ENCODE peak calls at places on chromosomes 7 and 10, in nine cellular contexts. A, W, R, J, M, T, G, D and N are unnamed samples.

GRCh38 chr7:155653773-155654172 is 9.3 kb downstream of the RBM33 start:
- DNase-seq in R (no peak), T (no peak), J (no peak), D (peak), M (no peak), G (no peak), A (no peak), W (no peak), N (peak)

GRCh38 chr10:11742009-11742778 is at the start of gene ECHDC3:
- DNase-seq in A (peak), D (no peak), T (no peak), J (peak), M (no peak), R (peak), W (no peak), G (no peak), N (peak)

GRCh38 chr7:105387621-105388372 is 924 bp downstream of the SRPK2 start:
- DNase-seq in M (no peak), A (peak), D (peak), G (no peak), T (peak), R (peak), W (no peak), J (peak), N (peak)

GRCh38 chr10:30600005-30600404 is 29.5 kb downstream of the LYZL2 start:
- DNase-seq in R (no peak), G (no peak), T (no peak), J (no peak), A (no peak), M (no peak), D (no peak), W (no peak), N (no peak)

GRCh38 chr7:118169146-118169545 is 14.8 kb upstream of the LSM8 start:
- DNase-seq in R (no peak), W (no peak), J (no peak), M (no peak), D (no peak), A (no peak), T (no peak), G (no peak), N (peak)

GRCh38 chr7:37311282-37311868 is 137.3 kb downstream of the ELMO1 start:
- DNase-seq in R (no peak), G (no peak), A (no peak), M (no peak), T (peak), D (no peak), J (peak), W (no peak), N (peak)

GRCh38 chr10:118501637-118502440 is 93.6 kb downstream of the PRLHR start:
- DNase-seq in J (no peak), T (peak), R (no peak), W (no peak), A (no peak), M (peak), G (no peak), D (peak), N (peak)

GRCh38 chr7:27101188-27101905 is 1.1 kb downstream of the HOXA2 start:
- DNase-seq in M (no peak), J (no peak), W (no peak), R (no peak), T (no peak), D (no peak), G (no peak), A (no peak), N (no peak)

GRCh38 chr10:13869295-13869664 is 282.5 kb downstream of the PRPF18 start:
- DNase-seq in R (no peak), T (no peak), W (no peak), M (no peak), A (no peak), J (no peak), G (no peak), D (no peak), N (no peak)

GRCh38 chr10:21953585-21954057 is 49.9 kb downstream of the DNAJC1 start:
- DNase-seq in G (peak), T (no peak), W (no peak), A (no peak), R (no peak), J (no peak), M (no peak), D (no peak), N (peak)

GRCh38 chr10:131725736-131726459 is 174.9 kb upstream of the PPP2R2D start:
- DNase-seq in T (no peak), A (no peak), G (no peak), M (no peak), J (no peak), D (no peak), W (no peak), R (no peak), N (no peak)

GRCh38 chr7:121992046-121992445 is 119.1 kb downstream of the PTPRZ1 start:
- DNase-seq in A (no peak), W (no peak), J (no peak), R (no peak), D (no peak), M (no peak), G (no peak), T (no peak), N (no peak)

GRCh38 chr10:126066491-126066890 is 170.1 kb downstream of the FANK1 start:
- DNase-seq in G (no peak), R (no peak), D (no peak), J (no peak), W (no peak), M (no peak), T (no peak), A (no peak), N (no peak)

GRCh38 chr10:119315128-119316001 is 108.0 kb downstream of the GRK5 start:
- DNase-seq in G (peak), M (peak), R (no peak), J (peak), W (peak), D (peak), A (peak), T (peak), N (peak)

GRCh38 chr10:61993676-61994401 is 92.3 kb downstream of the ARID5B start:
- DNase-seq in W (no peak), A (no peak), R (no peak), G (no peak), M (no peak), T (no peak), J (no peak), D (no peak), N (peak)

GRCh38 chr10:124944982-124945381 is 3.1 kb downstream of the ZRANB1 start:
- DNase-seq in J (no peak), W (no peak), D (no peak), A (no peak), R (no peak), G (no peak), M (no peak), T (no peak), N (peak)

GRCh38 chr10:120799849-120800248 is 51.3 kb upstream of the WDR11 start:
- DNase-seq in G (no peak), M (no peak), A (no peak), J (no peak), D (no peak), R (no peak), W (no peak), T (no peak), N (no peak)

GRCh38 chr7:136117539-136117938 is 140.4 kb upstream of the MTPN start:
- DNase-seq in T (no peak), G (no peak), R (no peak), J (no peak), D (no peak), A (no peak), W (no peak), M (no peak), N (no peak)

GRCh38 chr7:105759670-105760548 is 116.5 kb downstream of the ATXN7L1 start:
- DNase-seq in R (peak), M (peak), T (no peak), A (no peak), D (no peak), W (no peak), G (peak), J (peak), N (peak)

GRCh38 chr7:106464169-106464568 is 179.4 kb upstream of the NAMPT start:
- DNase-seq in J (no peak), R (no peak), T (no peak), M (no peak), G (no peak), A (no peak), W (no peak), D (no peak), N (peak)

GRCh38 chr7:41006591-41006990 is 696.3 kb downstream of the INHBA start:
- DNase-seq in A (no peak), R (no peak), G (peak), J (no peak), D (no peak), T (no peak), W (no peak), M (no peak), N (peak)

GRCh38 chr7:130662426-130662825 is 6.1 kb downstream of the COPG2 start:
- DNase-seq in D (no peak), M (no peak), A (no peak), T (no peak), J (no peak), W (no peak), G (no peak), R (no peak), N (no peak)

GRCh38 chr10:24324651-24325050 is 115.7 kb downstream of the KIAA1217 start:
- DNase-seq in W (no peak), M (no peak), D (no peak), G (no peak), A (no peak), T (no peak), R (no peak), J (no peak), N (no peak)

GRCh38 chr10:92692697-92693533 is 3.2 kb downstream of the HHEX start:
- DNase-seq in G (no peak), D (no peak), M (no peak), T (no peak), A (no peak), R (no peak), J (no peak), W (no peak), N (no peak)

GRCh38 chr7:157193274-157193673 is 54.5 kb downstream of the UBE3C start:
- DNase-seq in D (no peak), W (no peak), G (no peak), T (peak), R (no peak), J (no peak), A (no peak), M (no peak), N (no peak)

GRCh38 chr7:151544183-151544582 is 24.5 kb upstream of the RHEB start:
- DNase-seq in W (no peak), R (no peak), J (no peak), A (no peak), D (no peak), G (no peak), M (no peak), T (no peak), N (no peak)

GRCh38 chr7:108246227-108246837 is 116.2 kb upstream of the LAMB4 start:
- DNase-seq in W (no peak), M (peak), T (peak), A (no peak), D (no peak), R (no peak), G (peak), J (peak), N (peak)

GRCh38 chr10:44974628-44975431 is 3.8 kb downstream of the DEPP1 start:
- DNase-seq in G (peak), A (peak), D (no peak), J (peak), R (peak), M (no peak), W (no peak), T (no peak), N (peak)

GRCh38 chr10:120456626-120457430 is at the start of gene PLPP4:
- DNase-seq in A (peak), R (peak), J (no peak), M (no peak), T (no peak), G (no peak), W (no peak), D (no peak), N (peak)

GRCh38 chr10:129894721-129895120 is 69.4 kb downstream of the EBF3 start:
- DNase-seq in M (no peak), G (no peak), W (no peak), R (no peak), D (no peak), T (no peak), A (no peak), J (no peak), N (no peak)

GRCh38 chr7:74334026-74334425 is 44.8 kb downstream of the CLIP2 start:
- DNase-seq in J (no peak), D (no peak), G (no peak), T (no peak), R (no peak), W (no peak), M (no peak), A (no peak), N (peak)

GRCh38 chr7:133780912-133781311 is 346.2 kb upstream of the LRGUK start:
- DNase-seq in M (no peak), G (no peak), R (no peak), W (no peak), D (no peak), J (no peak), T (no peak), A (no peak), N (no peak)

GRCh38 chr10:47114680-47115186 is 185.3 kb upstream of the GDF10 start:
- DNase-seq in D (no peak), W (no peak), G (no peak), R (no peak), M (no peak), J (no peak), T (no peak), A (no peak), N (no peak)

GRCh38 chr10:74500806-74501205 is 325.6 kb upstream of the KAT6B start:
- DNase-seq in R (no peak), D (no peak), J (no peak), A (no peak), M (peak), W (no peak), G (no peak), T (no peak), N (peak)

GRCh38 chr7:101453617-101454016 is 90.9 kb downstream of the COL26A1 start:
- DNase-seq in W (no peak), T (peak), M (no peak), A (peak), G (no peak), D (no peak), R (no peak), J (no peak), N (no peak)

GRCh38 chr7:140922741-140923345 is 1.9 kb downstream of the BRAF start:
- DNase-seq in M (no peak), A (no peak), J (no peak), R (no peak), G (no peak), T (no peak), D (no peak), W (no peak), N (no peak)
- H3K4me3 ChIP-seq in M (peak), A (peak), J (peak), R (peak), G (peak), T (no peak), D (peak), W (no peak), N (no peak)

DNA sequence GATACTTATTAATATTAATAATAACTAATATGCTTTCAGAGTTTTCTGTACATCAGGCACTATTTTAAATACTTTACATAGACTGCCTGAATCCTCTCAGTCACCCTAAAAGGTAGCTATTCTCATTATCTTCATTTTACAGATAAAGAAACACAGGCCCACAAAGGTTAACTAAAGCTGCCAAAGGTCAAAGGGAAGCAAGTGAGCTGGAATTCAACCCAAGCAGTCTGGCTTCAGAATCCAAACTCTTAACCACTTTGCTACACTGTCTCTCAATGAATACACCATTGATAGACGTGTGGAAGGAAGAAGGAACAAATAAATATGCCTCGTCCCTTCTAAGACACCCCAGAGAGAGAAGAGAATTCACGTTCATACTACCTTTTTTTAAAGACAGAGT is 52.0 kb downstream of the GFRA1 start:
- DNase-seq in D (no peak), R (no peak), M (no peak), W (no peak), J (no peak), A (no peak), T (no peak), G (no peak), N (no peak)
- TF ChIP-seq CTCF in D (no peak), R (no peak), M (no peak), W (no peak), J (no peak), A (no peak), T (no peak), G (no peak), N (no peak)

DNA sequence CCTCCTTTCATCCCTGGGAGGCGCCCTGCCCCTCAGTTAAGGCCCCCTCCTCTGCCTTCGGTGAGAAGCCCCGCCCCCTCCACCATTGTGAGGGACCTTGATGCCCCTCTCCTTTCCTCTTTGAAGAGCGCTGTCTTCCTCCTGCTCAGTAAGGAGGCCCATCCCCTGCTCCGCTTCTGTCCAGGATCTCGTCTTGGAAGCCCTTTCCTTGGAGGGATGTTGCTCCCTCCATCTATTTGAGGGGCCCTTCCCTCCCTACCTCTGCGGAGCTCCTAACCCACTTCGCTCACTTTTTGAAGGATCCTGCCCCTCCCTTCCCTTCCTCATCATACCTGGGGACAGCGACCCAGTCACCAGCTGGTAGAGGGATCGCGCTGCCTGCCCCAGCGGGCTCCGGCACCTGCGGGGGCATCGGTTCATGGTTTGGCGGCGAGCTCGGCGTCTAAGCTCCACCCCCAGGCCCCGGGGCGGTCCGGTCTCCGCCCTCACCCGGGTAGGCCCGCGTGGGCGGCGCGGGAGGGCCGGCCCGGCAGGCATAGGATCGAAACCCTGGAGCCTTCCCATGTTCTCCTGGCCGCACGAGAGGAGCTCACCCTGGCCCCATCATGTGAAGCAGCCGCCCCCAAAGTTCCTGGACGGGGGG is 4.1 kb downstream of the KCNIP2 start:
- DNase-seq in T (no peak), M (no peak), A (peak), G (peak), J (peak), R (peak), D (no peak), W (no peak), N (peak)
- H3K4me3 ChIP-seq in T (peak), M (peak), A (peak), G (peak), J (peak), R (peak), D (no peak), W (peak), N (peak)

GRCh38 chr7:143355450-143356385 is 6.8 kb downstream of the FAM131B start:
- DNase-seq in D (no peak), T (no peak), M (no peak), W (no peak), R (no peak), A (no peak), J (no peak), G (no peak), N (peak)
- TF ChIP-seq CTCF in D (no peak), T (no peak), M (no peak), W (no peak), R (no peak), A (no peak), J (no peak), G (no peak), N (peak)

GRCh38 chr7:2757904-2758672 is 70.1 kb downstream of the AMZ1 start:
- DNase-seq in D (peak), G (peak), T (peak), A (no peak), W (no peak), J (peak), R (peak), M (peak), N (peak)
- H3K4me3 ChIP-seq in D (no peak), G (peak), T (no peak), A (no peak), W (peak), J (peak), R (peak), M (peak), N (no peak)

GRCh38 chr10:123891147-123892011 is at the start of gene CPXM2:
- DNase-seq in G (no peak), J (peak), T (no peak), D (no peak), M (no peak), R (no peak), W (no peak), A (no peak), N (no peak)

GRCh38 chr10:123893651-123894050 is 2.0 kb upstream of the CPXM2 start:
- DNase-seq in A (no peak), T (no peak), R (no peak), G (no peak), W (no peak), D (no peak), M (no peak), J (no peak), N (no peak)

GRCh38 chr10:123901621-123902020 is 10.0 kb upstream of the CPXM2 start:
- DNase-seq in R (no peak), W (no peak), A (no peak), T (no peak), J (no peak), D (no peak), M (no peak), G (peak), N (no peak)

GRCh38 chr10:123896217-123896927 is 4.8 kb upstream of the CPXM2 start:
- DNase-seq in J (no peak), A (no peak), D (no peak), M (no peak), R (no peak), T (no peak), G (no peak), W (no peak), N (no peak)

DNA sequence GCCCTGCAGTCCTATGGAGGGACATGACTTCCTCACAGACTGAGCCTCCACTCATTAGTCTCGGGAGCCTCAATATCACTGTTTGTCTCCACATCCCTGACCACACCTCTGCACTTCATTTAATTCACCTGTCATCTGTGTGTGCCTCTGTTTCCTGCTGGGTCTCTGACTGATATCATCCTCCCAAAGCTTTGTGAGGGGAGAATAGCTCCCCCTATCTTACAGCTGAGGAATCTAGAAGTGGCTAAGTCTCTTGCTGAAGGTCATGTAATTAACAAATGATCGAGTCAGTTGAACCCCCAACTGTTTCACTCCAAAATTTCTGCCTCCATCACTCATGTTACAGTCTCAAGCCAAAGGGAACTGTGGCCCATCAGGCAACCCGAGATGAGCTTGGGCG is 5.5 kb upstream of the CPXM2 start:
- DNase-seq in R (no peak), D (no peak), W (no peak), G (no peak), J (no peak), M (no peak), T (no peak), A (no peak), N (no peak)
- TF ChIP-seq CTCF in R (peak), D (no peak), W (no peak), G (peak), J (no peak), M (peak), T (peak), A (no peak), N (no peak)